ENCODE peak calls at places on chromosomes 11 and 22, in four cellular contexts. One of them, this sample, is unnamed.

GRCh38 chr22:49961601-49962011 is 1.0 kb downstream of the PIM3 start:
- ATAC-seq in right lobe of liver: no peak
- ATAC-seq in heart left ventricle: no peak
- ATAC-seq in upper lobe of left lung: no peak
- ATAC-seq in this sample: no peak

GRCh38 chr11:12705874-12706273 is 31.7 kb downstream of the TEAD1 start:
- ATAC-seq in right lobe of liver: peak; percentile 67
- ATAC-seq in heart left ventricle: no peak
- ATAC-seq in upper lobe of left lung: no peak
- ATAC-seq in this sample: peak; percentile 43

GRCh38 chr11:1389932-1390587 is at the start of gene BRSK2:
- ATAC-seq in upper lobe of left lung: no peak
- ATAC-seq in right lobe of liver: no peak
- ATAC-seq in heart left ventricle: no peak
- ATAC-seq in this sample: no peak

GRCh38 chr22:50059185-50059880 is 1.2 kb upstream of the TTLL8 start:
- ATAC-seq in right lobe of liver: no peak
- ATAC-seq in upper lobe of left lung: no peak
- ATAC-seq in heart left ventricle: no peak
- ATAC-seq in this sample: no peak

GRCh38 chr22:45817705-45818104 is 146.1 kb downstream of the ATXN10 start:
- ATAC-seq in heart left ventricle: no peak
- ATAC-seq in upper lobe of left lung: no peak
- ATAC-seq in right lobe of liver: peak; percentile 40
- ATAC-seq in this sample: no peak

GRCh38 chr11:73980001-73980960 is 2.4 kb downstream of the UCP2 start:
- ATAC-seq in heart left ventricle: no peak
- ATAC-seq in right lobe of liver: peak; percentile 9
- ATAC-seq in upper lobe of left lung: no peak
- ATAC-seq in this sample: no peak

GRCh38 chr11:12775955-12776354 is 101.7 kb downstream of the TEAD1 start:
- ATAC-seq in heart left ventricle: no peak
- ATAC-seq in upper lobe of left lung: no peak
- ATAC-seq in right lobe of liver: no peak
- ATAC-seq in this sample: no peak

GRCh38 chr11:12218909-12219308 is 108.5 kb downstream of the MICAL2 start:
- ATAC-seq in upper lobe of left lung: no peak
- ATAC-seq in right lobe of liver: peak; percentile 76
- ATAC-seq in heart left ventricle: no peak
- ATAC-seq in this sample: no peak

GRCh38 chr22:29574762-29575450 is 6.0 kb downstream of the NIPSNAP1 start:
- ATAC-seq in upper lobe of left lung: no peak
- ATAC-seq in heart left ventricle: no peak
- ATAC-seq in right lobe of liver: peak; percentile 89
- ATAC-seq in this sample: no peak

GRCh38 chr11:112087212-112087611 is 539 bp downstream of the SDHD start:
- ATAC-seq in right lobe of liver: no peak
- ATAC-seq in heart left ventricle: peak; percentile 4
- ATAC-seq in upper lobe of left lung: no peak
- ATAC-seq in this sample: no peak

GRCh38 chr22:28027453-28028448 is 108.7 kb upstream of the PITPNB start:
- ATAC-seq in upper lobe of left lung: no peak
- ATAC-seq in right lobe of liver: no peak
- ATAC-seq in heart left ventricle: peak; percentile 30
- ATAC-seq in this sample: peak; percentile 56

GRCh38 chr22:42243802-42244060 is 26.7 kb downstream of the TCF20 start:
- ATAC-seq in right lobe of liver: no peak
- ATAC-seq in heart left ventricle: no peak
- ATAC-seq in upper lobe of left lung: no peak
- ATAC-seq in this sample: no peak

GRCh38 chr11:8082391-8083087 is 1.5 kb downstream of the TUB start:
- ATAC-seq in heart left ventricle: no peak
- ATAC-seq in right lobe of liver: no peak
- ATAC-seq in upper lobe of left lung: no peak
- ATAC-seq in this sample: no peak
- H3K4me3 ChIP-seq in heart left ventricle: peak overlapping the region; percentile 71
- H3K4me3 ChIP-seq in right lobe of liver: no peak overlapping the region
- H3K4me3 ChIP-seq in upper lobe of left lung: no peak overlapping the region
- H3K4me3 ChIP-seq in this sample: peak overlapping the region; percentile 70

DNA sequence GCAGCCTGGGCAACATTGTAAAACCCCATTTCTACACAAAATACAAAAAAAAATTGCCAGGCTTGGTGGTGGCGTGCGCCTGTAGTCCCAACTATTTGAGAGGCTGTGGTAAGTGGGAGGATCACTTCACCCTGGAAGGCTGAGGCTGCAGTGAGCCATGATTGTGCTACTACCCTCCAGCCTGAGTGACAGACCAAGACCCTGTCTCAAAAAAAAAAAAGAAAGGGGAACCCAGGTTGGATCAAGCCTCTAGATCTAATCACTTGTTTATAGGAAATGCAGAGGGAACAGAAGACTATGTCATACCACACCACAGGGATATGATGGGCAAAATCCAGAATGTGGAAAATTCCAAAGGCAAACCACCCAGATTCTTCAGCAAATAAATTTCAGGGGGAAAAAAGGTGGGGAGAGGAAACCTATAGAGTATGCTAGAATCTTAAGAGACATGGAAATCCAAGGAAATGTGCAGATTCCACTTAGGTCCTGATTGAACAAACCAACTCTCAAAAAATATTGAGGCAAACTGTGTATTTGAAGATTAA is 16.5 kb upstream of the MALAT1 start:
- ATAC-seq in right lobe of liver: no peak
- ATAC-seq in heart left ventricle: no peak
- ATAC-seq in upper lobe of left lung: no peak
- ATAC-seq in this sample: no peak
- H3K4me1 ChIP-seq in right lobe of liver: peaks cover 20% of the 10 kb centered on the region
- H3K4me1 ChIP-seq in heart left ventricle: no peaks in the 10 kb centered on the region
- H3K4me1 ChIP-seq in upper lobe of left lung: peaks cover 41% of the 10 kb centered on the region
- H3K4me1 ChIP-seq in this sample: peaks cover 93% of the 10 kb centered on the region

DNA sequence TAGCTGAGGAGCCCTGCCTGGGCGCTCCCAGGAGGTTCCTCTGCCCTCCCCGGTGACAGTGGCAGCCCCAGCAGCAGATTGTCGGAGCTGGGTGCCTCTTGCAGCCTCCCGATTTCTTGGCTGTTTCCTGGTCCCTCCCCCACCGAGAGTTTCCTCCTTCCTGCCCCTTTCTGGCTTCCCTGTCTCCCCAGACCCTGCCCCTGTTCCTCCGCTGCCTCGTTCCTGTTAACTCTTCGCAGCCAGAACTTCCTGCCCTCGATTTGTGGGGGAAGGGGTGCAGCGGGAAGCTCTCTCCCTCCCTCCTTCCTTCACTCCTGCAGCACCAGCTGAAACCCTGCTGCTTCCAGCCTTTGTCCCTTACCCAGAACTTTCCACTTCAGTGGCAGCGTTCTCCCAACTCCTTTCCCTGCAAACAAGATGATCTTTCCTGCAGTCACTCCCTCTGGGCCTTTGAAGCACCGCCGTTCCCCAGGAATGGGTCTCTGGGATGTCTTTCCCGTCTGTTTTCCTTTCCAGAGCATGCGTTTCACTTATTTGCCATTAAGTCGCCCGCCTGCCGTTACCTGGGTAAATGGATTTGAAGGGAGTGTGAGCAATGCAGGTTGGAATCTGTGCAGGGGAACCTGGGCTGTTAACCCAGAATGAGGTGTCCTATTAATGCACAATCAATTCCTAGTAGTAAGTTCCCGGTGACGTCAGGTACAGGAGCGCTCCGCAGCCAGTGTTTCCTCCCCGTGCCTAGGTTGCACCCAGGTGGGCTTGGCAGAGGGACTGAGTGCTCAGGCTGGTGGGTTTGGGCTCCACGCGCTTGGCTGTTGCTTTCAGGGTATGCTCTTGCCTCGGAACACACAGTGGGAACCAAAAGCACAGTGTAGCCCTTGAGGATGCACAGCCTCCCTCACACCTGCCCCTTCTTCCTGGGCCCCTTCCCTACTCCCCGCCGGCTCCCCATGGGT is 4.3 kb downstream of the GRK2 start:
- ATAC-seq in upper lobe of left lung: no peak
- ATAC-seq in heart left ventricle: peak; percentile 11
- ATAC-seq in right lobe of liver: peak; percentile 5
- ATAC-seq in this sample: no peak
- TF ChIP-seq POLR2A in upper lobe of left lung: no peak
- TF ChIP-seq POLR2A in heart left ventricle: no peak
- TF ChIP-seq POLR2A in right lobe of liver: peak; percentile 1
- TF ChIP-seq POLR2A in this sample: no peak

DNA sequence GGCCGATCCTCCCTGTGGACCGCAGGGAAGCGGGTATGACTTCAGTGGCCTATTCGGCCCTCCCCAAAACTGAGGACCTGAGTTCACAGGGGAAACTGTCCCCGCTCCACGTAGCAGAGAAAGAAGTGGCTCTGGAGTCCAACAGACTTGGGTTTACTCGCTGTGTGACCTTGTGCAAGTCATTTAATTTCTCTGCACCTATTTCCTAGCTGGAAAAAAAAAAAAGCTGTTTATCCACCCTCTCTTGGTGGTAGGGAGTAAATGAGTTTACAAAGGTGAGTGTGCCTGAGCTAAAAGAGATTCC is 2.2 kb downstream of the SPON1 start:
- ATAC-seq in heart left ventricle: no peak
- ATAC-seq in right lobe of liver: no peak
- ATAC-seq in upper lobe of left lung: no peak
- ATAC-seq in this sample: no peak
- H3K4me3 ChIP-seq in heart left ventricle: peak overlapping the region; percentile 59
- H3K4me3 ChIP-seq in right lobe of liver: no peak overlapping the region
- H3K4me3 ChIP-seq in upper lobe of left lung: peak overlapping the region; percentile 46
- H3K4me3 ChIP-seq in this sample: peak overlapping the region; percentile 42